ENCODE peak calls at places on chromosomes 1 and 21, in seven cellular contexts. O, J, N, Y, E, L and S are unnamed samples. For H3K4me1, the result is how much of the 10 kb centered on the place peaks cover.

GRCh38 chr1:232629250-232630046 is 485 bp downstream of the SIPA1L2 start:
- DNase-seq in O (peak), J (peak), N (peak), Y (peak), E (peak), L (peak), S (no peak)

GRCh38 chr1:4847731-4848130 is 193.3 kb downstream of the AJAP1 start:
- DNase-seq in O (no peak), J (no peak), N (no peak), Y (no peak), E (no peak), L (no peak), S (no peak)

GRCh38 chr21:35924714-35925301 is 135.5 kb downstream of the SETD4 start:
- DNase-seq in O (no peak), J (no peak), N (no peak), Y (no peak), E (no peak), L (no peak), S (peak)

GRCh38 chr1:35079003-35079930 is at the start of gene ZMYM1:
- DNase-seq in O (peak), J (peak), N (peak), Y (peak), E (peak), L (peak), S (peak)

GRCh38 chr21:31088196-31088751 is 50.0 kb upstream of the KRTAP19-8 start:
- DNase-seq in O (no peak), J (peak), N (no peak), Y (no peak), E (no peak), L (no peak), S (no peak)

GRCh38 chr1:246161626-246162025 is 345.5 kb downstream of the SMYD3 start:
- DNase-seq in O (no peak), J (no peak), N (no peak), Y (no peak), E (no peak), L (no peak), S (peak)

GRCh38 chr1:26281971-26282693 is 2.2 kb downstream of the SH3BGRL3 start:
- DNase-seq in O (no peak), J (peak), N (no peak), Y (no peak), E (no peak), L (peak), S (peak)

GRCh38 chr1:6593810-6594209 is 8.9 kb downstream of the KLHL21 start:
- DNase-seq in O (no peak), J (no peak), N (no peak), Y (no peak), E (no peak), L (no peak), S (no peak)

GRCh38 chr1:2976180-2976562 is 45.1 kb upstream of the ACTRT2 start:
- DNase-seq in O (no peak), J (peak), N (no peak), Y (no peak), E (no peak), L (peak), S (no peak)

GRCh38 chr1:204979891-204980649 is 62.9 kb upstream of the CNTN2 start:
- DNase-seq in O (no peak), J (no peak), N (no peak), Y (no peak), E (no peak), L (no peak), S (no peak)

GRCh38 chr1:181064030-181064594 is 24.4 kb upstream of the IER5 start:
- DNase-seq in O (no peak), J (no peak), N (no peak), Y (no peak), E (no peak), L (no peak), S (no peak)

GRCh38 chr1:21939650-21940374 is 2.7 kb upstream of the HSPG2 start:
- DNase-seq in O (peak), J (no peak), N (peak), Y (peak), E (peak), L (peak), S (peak)

GRCh38 chr1:16254263-16254948 is 17.4 kb upstream of the CPLANE2 start:
- DNase-seq in O (no peak), J (no peak), N (peak), Y (no peak), E (no peak), L (no peak), S (peak)

GRCh38 chr1:18736958-18737357 is 106.3 kb downstream of the PAX7 start:
- DNase-seq in O (peak), J (no peak), N (no peak), Y (no peak), E (no peak), L (no peak), S (no peak)

GRCh38 chr1:25821630-25822091 is 1.9 kb downstream of the MTFR1L start:
- DNase-seq in O (no peak), J (no peak), N (no peak), Y (no peak), E (peak), L (no peak), S (peak)

GRCh38 chr1:6245086-6245868 is 1.3 kb downstream of the HES3 start:
- DNase-seq in O (peak), J (peak), N (peak), Y (peak), E (peak), L (peak), S (peak)

GRCh38 chr1:231733672-231734071 is 107.1 kb downstream of the DISC1 start:
- DNase-seq in O (no peak), J (no peak), N (no peak), Y (no peak), E (no peak), L (no peak), S (no peak)

GRCh38 chr1:8598060-8598724 is 219.2 kb downstream of the RERE start:
- DNase-seq in O (no peak), J (no peak), N (peak), Y (no peak), E (peak), L (no peak), S (peak)

GRCh38 chr1:28112388-28113311 is 24.2 kb upstream of the EYA3 start:
- DNase-seq in O (peak), J (peak), N (peak), Y (peak), E (no peak), L (no peak), S (peak)

GRCh38 chr1:59071289-59071688 is 225.6 kb upstream of the FGGY start:
- DNase-seq in O (no peak), J (no peak), N (no peak), Y (no peak), E (no peak), L (peak), S (no peak)

GRCh38 chr1:244989813-244990212 is 125.5 kb upstream of the HNRNPU start:
- DNase-seq in O (no peak), J (no peak), N (no peak), Y (no peak), E (no peak), L (no peak), S (peak)

GRCh38 chr1:186884266-186884665 is 55.5 kb downstream of the PLA2G4A start:
- DNase-seq in O (no peak), J (no peak), N (no peak), Y (no peak), E (no peak), L (no peak), S (peak)

GRCh38 chr1:7218210-7218832 is 433.1 kb downstream of the CAMTA1 start:
- DNase-seq in O (no peak), J (peak), N (no peak), Y (no peak), E (peak), L (no peak), S (peak)

GRCh38 chr1:23402286-23403037 is 22.1 kb downstream of the TCEA3 start:
- DNase-seq in O (peak), J (no peak), N (no peak), Y (peak), E (no peak), L (peak), S (no peak)

GRCh38 chr1:241485554-241485992 is 34.0 kb downstream of the FH start:
- DNase-seq in O (no peak), J (peak), N (no peak), Y (no peak), E (no peak), L (no peak), S (peak)

GRCh38 chr1:21605964-21606705 is 63.0 kb downstream of the RAP1GAP start:
- DNase-seq in O (no peak), J (no peak), N (no peak), Y (no peak), E (no peak), L (no peak), S (no peak)

GRCh38 chr1:4495809-4496208 is 158.6 kb upstream of the AJAP1 start:
- DNase-seq in O (no peak), J (no peak), N (no peak), Y (no peak), E (no peak), L (no peak), S (no peak)

GRCh38 chr1:92907949-92908684 is 53.1 kb downstream of the DIPK1A start:
- DNase-seq in O (no peak), J (no peak), N (no peak), Y (no peak), E (no peak), L (no peak), S (peak)

GRCh38 chr1:145977486-145978476 is 13.3 kb downstream of the POLR3GL start:
- DNase-seq in O (peak), J (peak), N (peak), Y (peak), E (peak), L (no peak), S (peak)

GRCh38 chr1:59475737-59476136 is 178.8 kb downstream of the FGGY start:
- DNase-seq in O (no peak), J (no peak), N (no peak), Y (no peak), E (no peak), L (no peak), S (no peak)

GRCh38 chr1:150887018-150887417 is at the start of gene CTXND2:
- DNase-seq in O (no peak), J (no peak), N (no peak), Y (no peak), E (no peak), L (no peak), S (peak)

GRCh38 chr1:102550729-102551384 is 554.1 kb upstream of the OLFM3 start:
- DNase-seq in O (no peak), J (peak), N (no peak), Y (no peak), E (peak), L (no peak), S (peak)

GRCh38 chr1:47650205-47650604 is 212.4 kb downstream of the FOXD2 start:
- DNase-seq in O (no peak), J (peak), N (peak), Y (peak), E (no peak), L (no peak), S (peak)

GRCh38 chr1:245110406-245110805 is 44.4 kb upstream of the KIF26B start:
- DNase-seq in O (no peak), J (no peak), N (no peak), Y (no peak), E (no peak), L (no peak), S (no peak)

GRCh38 chr1:203127672-203128611 is at the start of gene ADORA1:
- DNase-seq in O (peak), J (peak), N (peak), Y (peak), E (peak), L (peak), S (peak)

GRCh38 chr1:203130358-203130992 is 2.9 kb downstream of the ADORA1 start:
- DNase-seq in O (no peak), J (peak), N (no peak), Y (no peak), E (no peak), L (no peak), S (no peak)

GRCh38 chr1:203129501-203130231 is 2.1 kb downstream of the ADORA1 start:
- DNase-seq in O (no peak), J (peak), N (no peak), Y (no peak), E (peak), L (no peak), S (no peak)

GRCh38 chr1:203126866-203127671 is 457 bp upstream of the ADORA1 start:
- DNase-seq in O (no peak), J (peak), N (no peak), Y (no peak), E (no peak), L (no peak), S (peak)

GRCh38 chr1:203128691-203129500 is 1.4 kb downstream of the ADORA1 start:
- DNase-seq in O (no peak), J (peak), N (no peak), Y (no peak), E (no peak), L (no peak), S (no peak)
- H3K4me1 ChIP-seq in O (under half), J (under half), N (under half), Y (half or more), E (under half), L (under half), S (under half)

GRCh38 chr1:94602802-94603625 is 61.5 kb upstream of the F3 start:
- DNase-seq in O (no peak), J (no peak), N (no peak), Y (no peak), E (no peak), L (no peak), S (peak)
- H3K4me1 ChIP-seq in O (under half), J (under half), N (under half), Y (under half), E (under half), L (under half), S (under half)

GRCh38 chr1:229111703-229112319 is 159.1 kb upstream of the RAB4A start:
- DNase-seq in O (no peak), J (no peak), N (no peak), Y (no peak), E (no peak), L (no peak), S (peak)
- H3K4me1 ChIP-seq in O (under half), J (under half), N (under half), Y (under half), E (under half), L (under half), S (under half)

GRCh38 chr1:162632234-162632666 is at the start of gene DDR2:
- DNase-seq in O (peak), J (no peak), N (peak), Y (no peak), E (peak), L (no peak), S (peak)

GRCh38 chr1:162629651-162630050 is 2.6 kb upstream of the DDR2 start:
- DNase-seq in O (no peak), J (no peak), N (no peak), Y (no peak), E (no peak), L (no peak), S (peak)

GRCh38 chr1:162633327-162633762 is 1.1 kb downstream of the DDR2 start:
- DNase-seq in O (no peak), J (no peak), N (peak), Y (no peak), E (no peak), L (no peak), S (peak)

GRCh38 chr1:162632743-162633326 is 571 bp downstream of the DDR2 start:
- DNase-seq in O (no peak), J (no peak), N (no peak), Y (no peak), E (no peak), L (no peak), S (peak)

GRCh38 chr1:162631546-162632233 is 574 bp upstream of the DDR2 start:
- DNase-seq in O (peak), J (no peak), N (peak), Y (no peak), E (peak), L (no peak), S (peak)
- H3K4me1 ChIP-seq in O (under half), J (under half), N (under half), Y (under half), E (under half), L (under half), S (under half)

DNA sequence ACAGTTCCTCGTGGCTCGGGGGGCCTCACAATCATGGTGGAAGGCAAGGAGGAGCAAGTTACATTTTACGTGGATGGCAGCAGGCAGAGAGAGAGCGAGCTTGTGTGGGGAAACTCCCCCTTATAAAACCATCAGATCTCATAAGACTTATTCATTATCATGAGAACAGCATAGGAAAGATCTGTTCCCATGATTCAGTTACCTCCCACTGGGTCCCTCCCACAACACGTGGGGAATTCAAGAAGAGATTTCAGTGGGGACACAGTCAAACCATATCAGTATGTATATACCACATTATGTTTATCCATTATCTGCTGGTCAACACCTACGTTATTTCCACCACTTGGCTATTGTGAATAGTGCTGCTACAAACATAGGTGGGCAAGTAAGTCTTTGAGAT is 352.3 kb upstream of the B3GALT2 start:
- DNase-seq in O (no peak), J (no peak), N (no peak), Y (no peak), E (no peak), L (no peak), S (no peak)
- H3K4me1 ChIP-seq in O (under half), J (under half), N (under half), Y (under half), E (under half), L (under half), S (under half)

GRCh38 chr1:118097622-118098348 is 87.2 kb downstream of the SPAG17 start:
- DNase-seq in O (no peak), J (no peak), N (no peak), Y (no peak), E (no peak), L (no peak), S (peak)

GRCh38 chr1:118090130-118090529 is 94.9 kb downstream of the SPAG17 start:
- DNase-seq in O (no peak), J (no peak), N (no peak), Y (no peak), E (no peak), L (no peak), S (no peak)

DNA sequence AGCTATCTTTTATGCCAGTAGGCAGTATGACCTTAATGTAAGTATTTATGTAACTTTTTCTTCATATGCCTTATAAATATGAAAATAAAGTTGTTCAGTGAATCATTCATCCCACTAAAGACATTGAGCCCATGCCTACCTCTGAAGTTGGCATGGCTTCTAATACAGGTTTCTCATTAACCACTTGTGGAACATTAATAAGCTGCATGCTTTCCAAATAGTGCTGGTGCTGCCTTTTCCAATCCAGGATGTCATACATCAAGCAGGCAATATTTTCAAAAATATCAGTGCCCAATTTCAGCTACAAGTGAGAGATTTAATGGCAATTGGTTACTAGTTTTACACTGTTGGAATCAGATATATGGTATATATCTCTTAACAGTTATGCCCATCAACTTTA is 92.0 kb downstream of the SPAG17 start:
- DNase-seq in O (no peak), J (no peak), N (no peak), Y (no peak), E (no peak), L (no peak), S (no peak)
- H3K4me1 ChIP-seq in O (under half), J (under half), N (under half), Y (under half), E (under half), L (under half), S (under half)

DNA sequence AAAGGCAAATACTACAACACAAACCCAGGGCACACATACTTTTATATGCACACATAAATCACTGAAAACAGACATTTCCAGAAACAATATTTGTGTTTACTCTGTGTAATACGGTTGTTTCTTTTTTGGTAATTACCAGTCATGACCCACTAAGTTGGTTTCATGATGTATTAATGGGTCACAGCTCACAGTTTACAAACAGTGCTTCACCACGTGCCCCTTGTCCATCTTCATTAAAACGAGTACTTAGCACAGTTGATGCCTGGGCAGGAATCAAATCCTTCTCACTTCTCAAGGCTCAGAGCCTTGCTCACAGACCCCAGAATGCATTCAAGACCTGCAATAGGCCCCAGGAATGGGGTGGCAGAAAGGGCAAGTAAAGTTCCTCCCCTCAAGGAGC is 13.8 kb downstream of the SSBP3 start:
- DNase-seq in O (no peak), J (no peak), N (no peak), Y (no peak), E (no peak), L (no peak), S (no peak)
- H3K4me1 ChIP-seq in O (under half), J (under half), N (under half), Y (under half), E (under half), L (under half), S (under half)